ENCODE peak calls at places on chromosomes 4 and X, in seven cellular contexts. D is neural crest cell, X is spleen, J is endothelial cell, F is HS-5, P is hippocampal formation, B is ELF-1. M is an unnamed sample.

GRCh38 chrX:42505057-42505456 is 272.9 kb downstream of the PPP1R2C start:
- DNase-seq in D (no peak), X (no peak), J (no peak), F (no peak), P (no peak), B (peak; percentile 93), M (no peak)

GRCh38 chr4:76200771-76201224 is 12.8 kb downstream of the SCARB2 start:
- DNase-seq in D (no peak), X (no peak), J (no peak), F (no peak), P (no peak), B (peak; percentile 70), M (no peak)

GRCh38 chrX:13091111-13091765 is 46.8 kb upstream of the FAM9C start:
- DNase-seq in D (no peak), X (no peak), J (no peak), F (no peak), P (no peak), B (no peak), M (peak; percentile 45)

GRCh38 chr4:84905646-84906045 is 60.8 kb downstream of the WDFY3 start:
- DNase-seq in D (no peak), X (no peak), J (no peak), F (no peak), P (no peak), B (no peak), M (no peak)

GRCh38 chr4:142698541-142698940 is 147.6 kb downstream of the INPP4B start:
- DNase-seq in D (no peak), X (no peak), J (no peak), F (no peak), P (no peak), B (peak; percentile 65), M (no peak)

GRCh38 chr4:61064636-61065035 is 135.5 kb upstream of the ADGRL3 start:
- DNase-seq in D (no peak), X (no peak), J (no peak), F (no peak), P (no peak), B (no peak), M (no peak)

GRCh38 chrX:39163585-39163984 is 362.3 kb downstream of the MID1IP1 start:
- DNase-seq in D (no peak), X (no peak), J (no peak), F (no peak), P (no peak), B (no peak), M (no peak)

GRCh38 chr4:54908744-54909143 is 216.7 kb downstream of the KDR start:
- DNase-seq in D (no peak), X (no peak), J (no peak), F (no peak), P (no peak), B (no peak), M (no peak)

GRCh38 chr4:5751073-5751917 is 40.3 kb downstream of the EVC start:
- DNase-seq in D (no peak), X (no peak), J (no peak), F (no peak), P (no peak), B (no peak), M (no peak)

GRCh38 chr4:77881460-77882295 is 19.0 kb downstream of the MRPL1 start:
- DNase-seq in D (no peak), X (no peak), J (no peak), F (no peak), P (no peak), B (no peak), M (no peak)